ENCODE peak calls at places on chromosomes 11 and 22, in seven cellular contexts. V is stimulated activated CD4-positive, alpha-beta T cell treated with anti-CD3 and anti-CD28 coated beads, Interleukin-12 subunit alpha, Interleukin-12 subunit beta, amount 100 ng/mL, for 4 hours; H is activated CD4-positive, alpha-beta T cell treated with anti-CD3 and anti-CD28 coated beads, Interleukin-2, amount 50 U/mL, for 4 hours; I is EL; A is nephron progenitor cell; T is NCI-H1436; Z is GM19239. E is an unnamed sample.

GRCh38 chr11:119683783-119684182 is 45.2 kb downstream of the NECTIN1 start:
- DNase-seq in V (no peak), H (no peak), I (no peak), A (no peak), T (no peak), Z (no peak), E (no peak)

GRCh38 chr22:22195265-22196017 is 49.1 kb upstream of the VPREB1 start:
- DNase-seq in V (peak), H (peak), I (peak), A (peak), T (peak), Z (peak), E (peak)

GRCh38 chr22:19378362-19378711 is 53.2 kb downstream of the HIRA start:
- DNase-seq in V (no peak), H (no peak), I (no peak), A (no peak), T (no peak), Z (no peak), E (no peak)

GRCh38 chr11:16248248-16248647 is 108.1 kb downstream of the SOX6 start:
- DNase-seq in V (no peak), H (no peak), I (no peak), A (no peak), T (no peak), Z (no peak), E (no peak)

GRCh38 chr11:20584093-20584774 is 15.2 kb upstream of the SLC6A5 start:
- DNase-seq in V (no peak), H (no peak), I (peak), A (no peak), T (no peak), Z (no peak), E (no peak)

GRCh38 chr11:101030692-101031091 is 98.9 kb downstream of the PGR start:
- DNase-seq in V (no peak), H (no peak), I (no peak), A (no peak), T (no peak), Z (no peak), E (no peak)

GRCh38 chr11:117218133-117218915 is 13.5 kb downstream of the PCSK7 start:
- DNase-seq in V (no peak), H (no peak), I (no peak), A (no peak), T (no peak), Z (no peak), E (no peak)

GRCh38 chr22:20203142-20204099 is 52.6 kb upstream of the CCDC188 start:
- DNase-seq in V (no peak), H (no peak), I (peak), A (peak), T (no peak), Z (no peak), E (no peak)

GRCh38 chr11:45232341-45233080 is 53.6 kb downstream of the SYT13 start:
- DNase-seq in V (no peak), H (no peak), I (no peak), A (no peak), T (no peak), Z (no peak), E (no peak)

GRCh38 chr11:100808904-100809491 is 121.9 kb downstream of the ARHGAP42 start:
- DNase-seq in V (no peak), H (no peak), I (peak), A (no peak), T (no peak), Z (no peak), E (no peak)

GRCh38 chr11:124434699-124435098 is 10.0 kb upstream of the OR8B4 start:
- DNase-seq in V (no peak), H (no peak), I (no peak), A (no peak), T (no peak), Z (no peak), E (no peak)

GRCh38 chr11:10606536-10607208 is 38.2 kb upstream of the LYVE1 start:
- DNase-seq in V (no peak), H (no peak), I (peak), A (no peak), T (no peak), Z (no peak), E (no peak)

GRCh38 chr11:43923327-43924111 is 18.9 kb upstream of the C11orf96 start:
- DNase-seq in V (no peak), H (no peak), I (peak), A (peak), T (no peak), Z (no peak), E (no peak)

GRCh38 chr22:35098921-35099320 is 33.0 kb downstream of the ISX start:
- DNase-seq in V (no peak), H (no peak), I (no peak), A (no peak), T (no peak), Z (no peak), E (no peak)

GRCh38 chr11:129374993-129375721 is 491 bp upstream of the BARX2 start:
- DNase-seq in V (peak), H (no peak), I (no peak), A (peak), T (no peak), Z (no peak), E (peak)

GRCh38 chr11:73402834-73403185 is 26.6 kb downstream of the RELT start:
- DNase-seq in V (no peak), H (no peak), I (no peak), A (no peak), T (no peak), Z (no peak), E (no peak)

GRCh38 chr11:528815-529728 is 6.3 kb downstream of the HRAS start:
- DNase-seq in V (no peak), H (no peak), I (no peak), A (no peak), T (no peak), Z (no peak), E (no peak)

GRCh38 chr22:19579880-19580279 is 55.7 kb upstream of the CLDN5 start:
- DNase-seq in V (no peak), H (no peak), I (no peak), A (no peak), T (no peak), Z (peak), E (no peak)

GRCh38 chr11:102317768-102318103 is 452 bp downstream of the BIRC3 start:
- DNase-seq in V (no peak), H (no peak), I (no peak), A (no peak), T (no peak), Z (no peak), E (no peak)

GRCh38 chr11:15665368-15665871 is 550.7 kb downstream of the INSC start:
- DNase-seq in V (no peak), H (no peak), I (peak), A (no peak), T (no peak), Z (no peak), E (no peak)

GRCh38 chr22:37571258-37571991 is 8.5 kb downstream of the LGALS2 start:
- DNase-seq in V (no peak), H (no peak), I (peak), A (no peak), T (no peak), Z (no peak), E (no peak)

GRCh38 chr11:8719260-8720190 is 36.9 kb downstream of the RPL27A start:
- DNase-seq in V (no peak), H (no peak), I (peak), A (no peak), T (no peak), Z (no peak), E (no peak)

GRCh38 chr22:22357024-22357868 is 112.7 kb downstream of the VPREB1 start:
- DNase-seq in V (peak), H (peak), I (peak), A (peak), T (peak), Z (peak), E (peak)

GRCh38 chr11:111170761-111171379 is 74.7 kb upstream of the POU2AF2 start:
- DNase-seq in V (no peak), H (no peak), I (no peak), A (no peak), T (no peak), Z (no peak), E (no peak)

GRCh38 chr11:46119352-46120216 is 1.7 kb downstream of the PHF21A start:
- DNase-seq in V (peak), H (peak), I (peak), A (peak), T (peak), Z (no peak), E (no peak)

GRCh38 chr22:25420925-25421904 is 143.3 kb upstream of the GRK3 start:
- DNase-seq in V (no peak), H (no peak), I (peak), A (peak), T (no peak), Z (no peak), E (peak)

GRCh38 chr11:126061707-126062678 is 673 bp downstream of the CDON start:
- DNase-seq in V (peak), H (peak), I (peak), A (peak), T (peak), Z (no peak), E (no peak)

E was measured in GM12892.